ENCODE peak calls at places on chromosomes 2 and 18, in four cellular contexts. K is SK-N-SH, T is upper lobe of right lung, L is uterus. I is an unnamed sample.

GRCh38 chr2:85712849-85713612 is 18.9 kb downstream of the GNLY start:
- DNase-seq in K (no peak), T (peak), L (no peak), I (no peak)

GRCh38 chr2:26671691-26672090 is 20.8 kb upstream of the KCNK3 start:
- DNase-seq in K (no peak), T (peak), L (no peak), I (no peak)

GRCh38 chr2:133986076-133986837 is 267.6 kb upstream of the MGAT5 start:
- DNase-seq in K (no peak), T (no peak), L (no peak), I (no peak)

GRCh38 chr2:16665746-16666452 is at the start of gene CYRIA:
- DNase-seq in K (peak), T (peak), L (peak), I (no peak)

GRCh38 chr2:44906972-44907371 is 34.5 kb upstream of the SIX3 start:
- DNase-seq in K (no peak), T (no peak), L (no peak), I (no peak)

GRCh38 chr2:223644116-223644515 is 42.0 kb upstream of the SCG2 start:
- DNase-seq in K (no peak), T (no peak), L (no peak), I (no peak)

GRCh38 chr2:86243950-86244733 is 44.9 kb downstream of the MRPL35 start:
- DNase-seq in K (no peak), T (no peak), L (no peak), I (no peak)

GRCh38 chr2:7766302-7766701 is 849.1 kb downstream of the RNF144A start:
- DNase-seq in K (no peak), T (no peak), L (no peak), I (no peak)

GRCh38 chr2:168961450-168962229 is 60.5 kb downstream of the G6PC2 start:
- DNase-seq in K (peak), T (no peak), L (no peak), I (no peak)

GRCh38 chr2:183935005-183935404 is 663.3 kb upstream of the ZNF804A start:
- DNase-seq in K (no peak), T (no peak), L (no peak), I (no peak)

GRCh38 chr2:182866461-182867369 is at the start of gene FRZB:
- DNase-seq in K (peak), T (peak), L (peak), I (peak)

GRCh38 chr18:37361223-37362157 is 204.1 kb downstream of the CELF4 start:
- DNase-seq in K (no peak), T (peak), L (no peak), I (no peak)

GRCh38 chr2:231583982-231584381 is 8.7 kb upstream of the TEX44 start:
- DNase-seq in K (no peak), T (no peak), L (no peak), I (no peak)

GRCh38 chr2:22999951-23000350 is 385.0 kb upstream of the KLHL29 start:
- DNase-seq in K (no peak), T (no peak), L (no peak), I (no peak)

GRCh38 chr2:191030521-191031154 is 16.7 kb upstream of the STAT1 start:
- DNase-seq in K (peak), T (no peak), L (peak), I (no peak)

DNA sequence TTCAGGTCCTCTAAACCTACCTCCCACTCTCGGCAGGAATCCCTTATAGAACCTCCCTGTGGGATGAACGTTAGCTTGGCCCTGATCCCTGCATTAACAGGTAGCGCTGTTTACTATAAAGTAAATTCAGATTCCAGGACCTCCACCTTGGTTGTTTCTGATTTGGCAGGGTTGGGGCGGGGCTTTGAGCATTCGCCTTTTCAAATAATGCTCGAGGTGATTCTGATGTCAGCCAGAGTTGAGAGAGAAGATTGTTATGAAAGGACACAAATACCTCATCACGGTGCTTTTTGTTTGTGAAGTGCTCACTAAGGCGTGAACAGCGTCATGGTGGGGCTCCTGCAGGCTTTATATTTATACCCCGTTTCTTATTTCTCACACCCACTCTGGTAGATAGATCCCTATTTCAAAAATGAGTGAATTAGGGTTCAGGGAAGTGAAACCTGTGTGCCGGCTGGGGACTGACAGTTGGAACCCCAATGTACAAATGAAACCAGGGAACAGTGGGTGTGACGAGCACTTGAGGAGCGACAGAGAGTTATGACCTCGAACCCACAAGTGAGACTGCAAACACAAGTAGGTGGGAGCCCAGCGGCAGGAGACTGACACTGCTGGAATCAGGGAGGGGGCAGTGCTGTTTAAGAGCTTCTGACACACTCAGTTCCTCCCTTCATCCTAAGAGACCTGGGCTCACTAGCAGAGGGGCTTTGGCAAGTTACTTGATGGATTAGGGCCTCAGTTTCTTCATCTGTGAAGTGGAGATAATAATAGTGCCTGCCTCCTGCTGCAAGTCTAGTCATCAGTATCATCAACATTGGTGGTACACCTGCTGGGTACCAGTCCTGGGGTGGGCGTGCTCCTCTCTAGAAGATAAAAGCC is 14.3 kb upstream of the CXCR4 start:
- DNase-seq in K (no peak), T (no peak), L (no peak), I (no peak)
- TF ChIP-seq CTCF in K (no peak), T (no peak), L (no peak), I (no peak)

DNA sequence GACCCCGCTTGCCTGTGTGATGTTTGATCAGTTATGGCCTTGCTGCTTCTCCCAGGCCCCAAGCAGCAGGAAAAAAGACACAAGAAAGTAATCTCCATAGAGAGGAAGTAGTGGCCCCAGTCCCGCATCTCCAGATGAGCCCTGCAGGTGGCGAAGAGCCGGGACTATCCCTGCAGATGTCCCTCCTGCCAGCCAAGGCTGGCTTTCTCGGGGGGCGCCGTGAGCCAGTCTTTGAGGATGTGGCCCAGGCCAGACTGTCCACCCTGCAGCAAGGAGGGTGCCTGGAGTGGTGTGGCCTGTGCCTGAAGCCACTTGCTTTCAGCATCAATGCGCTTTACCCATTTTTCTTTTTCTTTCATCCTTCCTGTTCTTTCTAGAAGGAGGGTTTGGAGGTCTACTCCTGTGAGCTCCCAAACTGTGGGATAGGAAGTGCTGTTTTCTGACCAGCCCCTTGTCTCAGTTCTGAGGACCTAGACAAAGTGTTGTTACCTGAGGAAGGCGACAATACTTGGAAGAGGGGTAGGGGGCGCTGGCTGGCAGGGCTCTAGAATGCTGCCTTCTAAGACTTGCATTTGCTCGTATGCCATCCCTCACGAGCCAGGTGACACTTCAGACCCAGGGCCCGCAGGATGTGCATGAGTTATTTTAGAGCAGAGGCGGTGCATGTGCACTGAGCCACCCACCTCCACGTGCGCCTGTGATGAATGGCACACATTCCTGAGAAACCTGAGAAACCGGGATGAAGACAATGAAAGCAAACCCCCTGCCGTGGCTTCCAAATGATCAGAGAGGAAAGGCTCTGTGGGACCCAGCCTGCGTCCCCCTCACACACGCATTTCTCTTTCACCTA is 255.8 kb downstream of the FBXO15 start:
- DNase-seq in K (peak), T (no peak), L (no peak), I (no peak)
- TF ChIP-seq CTCF in K (no peak), T (no peak), L (no peak), I (no peak)

GRCh38 chr18:24231773-24232735 is 93.2 kb downstream of the CABYR start:
- DNase-seq in K (no peak), T (no peak), L (peak), I (no peak)
- TF ChIP-seq CTCF in K (no peak), T (no peak), L (peak), I (no peak)

GRCh38 chr2:217948897-217949296 is 53.9 kb downstream of the TNS1 start:
- DNase-seq in K (no peak), T (peak), L (peak), I (no peak)

GRCh38 chr2:217947341-217948316 is 55.2 kb downstream of the TNS1 start:
- DNase-seq in K (no peak), T (peak), L (peak), I (no peak)

GRCh38 chr2:217950401-217950871 is 52.4 kb downstream of the TNS1 start:
- DNase-seq in K (no peak), T (peak), L (peak), I (no peak)

GRCh38 chr2:217949448-217949847 is 53.3 kb downstream of the TNS1 start:
- DNase-seq in K (no peak), T (no peak), L (peak), I (no peak)

GRCh38 chr2:217948341-217948791 is 54.4 kb downstream of the TNS1 start:
- DNase-seq in K (no peak), T (no peak), L (peak), I (no peak)
- TF ChIP-seq CTCF in K (no peak), T (no peak), L (no peak), I (no peak)

DNA sequence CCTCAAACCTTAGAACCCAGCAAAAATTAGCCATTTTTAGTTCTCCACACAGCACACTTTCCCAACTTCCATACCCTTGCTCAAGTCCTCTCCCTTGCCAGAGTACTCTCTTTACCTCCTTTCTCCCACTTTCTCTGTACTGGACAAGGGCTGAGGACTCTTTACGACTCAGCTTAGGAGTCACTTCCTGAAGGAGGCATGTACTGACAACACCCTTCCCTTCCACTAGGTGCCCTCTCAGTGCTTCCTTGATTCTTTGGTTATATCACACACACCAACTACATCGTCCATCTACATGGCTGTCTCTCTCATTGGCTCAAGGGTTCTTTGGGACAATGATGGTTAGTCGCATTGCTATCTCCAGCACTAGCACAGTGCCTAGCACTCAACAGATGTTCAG is 5.2 kb upstream of the C18orf63 start:
- DNase-seq in K (no peak), T (no peak), L (no peak), I (no peak)
- TF ChIP-seq CTCF in K (peak), T (peak), L (no peak), I (peak)